ENCODE peak calls at places on chromosomes 3 and 15, in nine cellular contexts. P is body of pancreas, Q is stomach, Y is thyroid gland, L is gastrocnemius medialis, N is sigmoid colon, R is IMR-90, C is transverse colon, F is breast epithelium. W is an unnamed sample.

GRCh38 chr15:92069308-92070244 is 216.1 kb downstream of the SLCO3A1 start:
- DNase-seq in Y (no peak), C (peak), P (no peak), F (no peak), N (no peak), Q (peak), L (no peak), R (peak), W (peak)

GRCh38 chr15:29910068-29910467 is 87.8 kb upstream of the TJP1 start:
- DNase-seq in R (no peak), C (peak), P (no peak), Q (no peak), Y (no peak), L (no peak), N (no peak), F (no peak), W (no peak)

GRCh38 chr3:9416139-9416780 is 18.8 kb downstream of the SETD5 start:
- DNase-seq in Q (no peak), R (peak), L (no peak), N (no peak), P (no peak), C (no peak), F (no peak), Y (no peak), W (no peak)

GRCh38 chr3:132399054-132399929 is 18.0 kb upstream of the DNAJC13 start:
- DNase-seq in Q (no peak), L (no peak), N (no peak), C (no peak), F (no peak), R (peak), P (peak), Y (peak), W (no peak)

GRCh38 chr3:156761713-156762575 is 64.2 kb upstream of the LEKR1 start:
- DNase-seq in F (no peak), P (no peak), Y (no peak), N (no peak), Q (no peak), L (no peak), C (no peak), R (peak), W (no peak)

GRCh38 chr3:31980530-31981205 is 394 bp downstream of the OSBPL10 start:
- DNase-seq in L (peak), Q (peak), R (peak), C (peak), N (peak), Y (peak), F (peak), P (peak), W (peak)

GRCh38 chr3:69998759-69999158 is 774 bp upstream of the SAMMSON start:
- DNase-seq in F (no peak), Y (no peak), P (no peak), R (no peak), Q (peak), N (no peak), C (no peak), L (no peak), W (no peak)

GRCh38 chr15:87269566-87269965 is 987.0 kb downstream of the NTRK3 start:
- DNase-seq in C (no peak), F (no peak), L (no peak), R (no peak), N (no peak), Y (no peak), Q (no peak), P (no peak), W (no peak)

GRCh38 chr3:50675179-50676030 is 678 bp downstream of the DOCK3 start:
- DNase-seq in P (peak), R (no peak), Y (peak), N (peak), C (peak), Q (no peak), L (no peak), F (no peak), W (no peak)

GRCh38 chr3:62316525-62316924 is 56.8 kb downstream of the FEZF2 start:
- DNase-seq in Q (no peak), L (no peak), N (no peak), R (no peak), P (no peak), C (no peak), Y (no peak), F (no peak), W (no peak)

GRCh38 chr15:40825661-40826088 is 2.8 kb downstream of the PPP1R14D start:
- DNase-seq in Y (no peak), R (peak), F (no peak), N (no peak), L (no peak), Q (peak), P (peak), C (peak), W (no peak)

GRCh38 chr3:64575211-64575844 is 112.5 kb downstream of the ADAMTS9 start:
- DNase-seq in Y (no peak), P (no peak), L (no peak), F (no peak), C (no peak), R (peak), Q (no peak), N (no peak), W (no peak)

GRCh38 chr3:12886106-12886679 is 44.8 kb upstream of the RPL32 start:
- DNase-seq in C (no peak), P (no peak), Y (no peak), R (no peak), L (no peak), Q (no peak), F (no peak), N (no peak), W (no peak)

GRCh38 chr15:44729394-44729913 is 6.9 kb upstream of the TRIM69 start:
- DNase-seq in Y (no peak), Q (peak), F (no peak), N (no peak), R (peak), L (no peak), P (no peak), C (peak), W (no peak)

GRCh38 chr3:187963677-187964385 is 190.1 kb upstream of the LPP start:
- DNase-seq in N (no peak), Y (no peak), P (no peak), C (no peak), L (peak), F (no peak), R (no peak), Q (no peak), W (no peak)

GRCh38 chr15:59168536-59168935 is 38.1 kb upstream of the LDHAL6B start:
- DNase-seq in P (no peak), Q (no peak), R (peak), L (no peak), N (no peak), C (no peak), F (no peak), Y (no peak), W (no peak)

GRCh38 chr3:29215948-29216347 is 64.9 kb upstream of the RBMS3 start:
- DNase-seq in P (no peak), C (no peak), Y (no peak), F (no peak), R (peak), N (no peak), Q (no peak), L (no peak), W (no peak)

GRCh38 chr3:56970401-56971002 is 90.0 kb upstream of the SPATA12 start:
- DNase-seq in Q (no peak), L (no peak), N (no peak), R (peak), F (no peak), C (no peak), Y (peak), P (no peak), W (no peak)

DNA sequence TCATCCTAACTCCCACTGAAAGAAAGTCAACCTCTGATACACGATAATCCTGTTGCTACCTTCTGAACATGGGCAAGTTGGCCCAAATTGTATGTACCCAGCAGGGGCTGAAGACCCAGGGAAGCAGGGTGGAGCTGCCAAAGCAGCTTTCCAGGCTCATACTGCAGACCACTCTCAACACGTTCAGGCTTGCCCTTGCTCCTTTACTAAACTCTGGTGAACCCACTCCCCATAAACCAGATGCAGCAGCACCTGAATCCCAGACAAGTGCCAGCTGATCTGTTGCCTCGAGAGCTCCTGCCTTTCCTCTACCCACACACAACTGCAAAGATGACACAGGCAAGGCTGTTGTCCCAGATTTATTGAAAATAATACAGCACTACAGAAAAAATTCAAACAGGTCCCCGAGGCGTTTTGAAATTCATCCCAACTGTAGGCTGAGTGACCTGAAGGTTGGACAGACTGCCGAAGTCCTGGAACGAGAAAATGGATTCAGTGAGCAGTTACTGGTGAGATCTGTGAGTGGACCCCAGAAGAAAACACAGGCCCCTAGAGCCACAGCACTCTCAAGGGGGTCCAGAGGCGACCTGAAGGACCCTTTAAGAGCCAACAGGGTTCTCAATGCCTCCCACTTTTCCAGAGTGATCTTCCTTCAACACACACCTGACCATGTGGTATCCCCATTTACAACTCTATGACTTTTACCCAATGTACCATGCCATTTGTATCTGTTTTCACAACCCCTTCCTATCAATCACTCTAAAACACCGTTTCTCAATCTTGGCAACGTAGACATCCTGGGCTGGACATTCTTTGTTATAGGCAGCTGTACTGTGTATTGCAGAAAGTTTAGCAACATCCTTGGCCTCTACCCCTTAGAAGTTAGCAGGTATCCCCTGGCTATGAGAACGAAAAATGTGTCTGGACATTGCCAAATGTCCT is 3.6 kb downstream of the RPS17 start:
- DNase-seq in L (no peak), Y (no peak), C (no peak), P (no peak), R (no peak), N (no peak), Q (no peak), F (no peak), W (peak)
- TF ChIP-seq POLR2A in L (no peak), Y (no peak), C (no peak), P (no peak), R (no peak), N (no peak), Q (no peak), F (no peak), W (no peak)

GRCh38 chr15:96362001-96362758 is 31.7 kb downstream of the NR2F2 start:
- DNase-seq in F (no peak), P (no peak), Q (no peak), L (no peak), N (no peak), Y (no peak), C (no peak), R (no peak), W (no peak)
- H3K4me3 ChIP-seq in F (no peak), P (no peak), Q (peak), L (no peak), N (no peak), Y (no peak), C (no peak), R (no peak), W (no peak)

DNA sequence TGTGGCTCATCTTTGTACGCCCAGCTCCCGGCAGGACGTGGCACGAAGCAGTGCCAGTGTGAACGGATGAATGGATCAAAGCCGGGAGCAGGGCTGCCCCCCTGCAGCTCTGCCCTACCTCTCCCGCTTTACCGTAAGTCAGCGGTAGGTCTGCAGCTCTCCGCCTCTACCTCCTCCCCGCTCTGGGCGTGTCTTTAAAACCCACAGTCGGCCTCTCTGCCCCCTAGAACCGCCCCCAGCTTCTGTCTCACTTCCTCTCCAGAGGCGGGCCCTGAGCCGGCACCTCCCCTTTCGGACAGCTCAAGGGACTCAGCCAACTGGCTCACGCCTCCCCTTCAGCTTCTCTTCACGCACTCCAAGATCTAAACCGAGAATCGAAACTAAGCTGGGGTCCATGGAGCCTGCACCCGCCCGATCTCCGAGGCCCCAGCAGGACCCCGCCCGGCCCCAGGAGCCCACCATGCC is at the start of gene PML:
- DNase-seq in R (peak), Y (peak), N (peak), F (peak), P (peak), C (peak), Q (peak), L (peak), W (peak)
- TF ChIP-seq POLR2A in R (peak), Y (peak), N (peak), F (no peak), P (peak), C (peak), Q (peak), L (peak), W (no peak)

GRCh38 chr3:152305075-152305474 is 36.3 kb downstream of the MBNL1 start:
- DNase-seq in Y (no peak), L (no peak), N (no peak), R (no peak), Q (no peak), F (no peak), C (no peak), P (no peak), W (no peak)

GRCh38 chr3:152300029-152300764 is 31.5 kb downstream of the MBNL1 start:
- DNase-seq in F (no peak), Q (no peak), P (no peak), C (no peak), N (no peak), Y (no peak), R (no peak), L (peak), W (no peak)

GRCh38 chr3:152301745-152302181 is 33.0 kb downstream of the MBNL1 start:
- DNase-seq in L (no peak), N (no peak), C (no peak), Y (no peak), P (no peak), F (no peak), Q (no peak), R (no peak), W (no peak)

GRCh38 chr3:152304160-152304559 is 35.4 kb downstream of the MBNL1 start:
- DNase-seq in F (no peak), R (no peak), Y (no peak), Q (no peak), C (no peak), P (no peak), N (no peak), L (no peak), W (no peak)

DNA sequence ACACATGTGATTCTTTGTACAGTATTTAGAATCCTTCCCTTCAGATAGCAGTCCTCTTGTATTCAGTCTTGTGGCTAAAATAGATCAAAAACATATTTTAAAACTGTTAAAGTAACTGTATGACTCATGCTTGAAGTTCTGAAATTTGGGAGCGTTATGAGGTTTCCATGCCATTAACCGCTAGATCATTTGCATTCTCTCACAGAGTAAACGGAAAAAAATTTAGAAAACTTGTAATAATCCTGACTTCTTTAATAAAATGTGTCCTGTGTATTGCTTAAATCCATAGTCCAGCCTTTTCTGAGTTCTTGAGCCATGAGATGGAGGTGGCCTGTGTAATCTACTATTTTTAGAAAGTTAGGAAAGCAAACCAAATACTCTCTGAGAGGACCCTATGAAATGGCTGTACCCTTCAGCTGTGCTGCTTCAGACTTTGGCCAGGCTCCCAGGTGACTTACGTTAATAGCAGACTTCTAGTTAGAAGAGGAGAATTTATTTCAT is 33.8 kb downstream of the MBNL1 start:
- DNase-seq in F (no peak), Q (no peak), Y (peak), P (peak), C (peak), R (peak), N (peak), L (peak), W (no peak)
- H3K4me3 ChIP-seq in F (no peak), Q (no peak), Y (no peak), P (no peak), C (peak), R (no peak), N (peak), L (peak), W (no peak)